ENCODE peak calls at places on chromosomes 3 and 15, in four cellular contexts. N is suprapubic skin, R is foreskin fibroblast, X is kidney. B is an unnamed sample.

GRCh38 chr3:154862265-154862664 is 217.9 kb upstream of the MME start:
- DNase-seq in X (no peak), N (no peak), R (peak; percentile 30), B (no peak)

GRCh38 chr3:152021951-152022461 is 148.6 kb downstream of the SUCNR1 start:
- DNase-seq in X (peak; percentile 53), R (peak; percentile 86), N (no peak), B (peak; percentile 39)

GRCh38 chr3:16060945-16061344 is 113.5 kb upstream of the GALNT15 start:
- DNase-seq in R (peak; percentile 95), N (peak; percentile 80), X (no peak), B (peak; percentile 78)

GRCh38 chr3:188553569-188553968 is 399.6 kb downstream of the LPP start:
- DNase-seq in R (peak; percentile 20), X (no peak), N (no peak), B (no peak)

GRCh38 chr3:187737401-187738088 is 7.7 kb downstream of the BCL6 start:
- DNase-seq in X (peak; percentile 94), N (peak; percentile 89), R (peak; percentile 86), B (no peak)

GRCh38 chr3:191292243-191292642 is 37.0 kb upstream of the CCDC50 start:
- DNase-seq in N (no peak), R (no peak), X (no peak), B (no peak)

GRCh38 chr15:70096215-70096974 is 1.3 kb downstream of the TLE3 start:
- DNase-seq in R (peak; percentile 70), N (peak; percentile 81), X (peak; percentile 86), B (peak; percentile 94)

GRCh38 chr15:66105286-66105984 is 148.1 kb downstream of the MEGF11 start:
- DNase-seq in R (no peak), X (no peak), N (no peak), B (no peak)

GRCh38 chr3:189863031-189863430 is 231.8 kb downstream of the TP63 start:
- DNase-seq in N (no peak), R (no peak), X (no peak), B (no peak)

GRCh38 chr15:27418729-27419128 is 447.7 kb downstream of the GABRG3 start:
- DNase-seq in N (no peak), X (no peak), R (no peak), B (no peak)

GRCh38 chr3:123292321-123293310 is 90.9 kb downstream of the SEC22A start:
- DNase-seq in R (no peak), N (no peak), X (no peak), B (no peak)

GRCh38 chr3:126519506-126520455 is 2.2 kb upstream of the UROC1 start:
- DNase-seq in R (no peak), X (peak; percentile 29), N (no peak), B (no peak)

GRCh38 chr3:128914966-128915645 is 35.7 kb downstream of the ACAD9 start:
- DNase-seq in N (peak; percentile 41), X (no peak), R (no peak), B (peak; percentile 84)

GRCh38 chr3:98680723-98681122 is 82.4 kb upstream of the ST3GAL6 start:
- DNase-seq in R (peak; percentile 40), N (no peak), X (no peak), B (no peak)

GRCh38 chr15:89129123-89129815 is 41.0 kb downstream of the ABHD2 start:
- DNase-seq in N (no peak), R (peak; percentile 55), X (no peak), B (no peak)

GRCh38 chr3:106577241-106577640 is 708.4 kb upstream of the CBLB start:
- DNase-seq in N (no peak), X (no peak), R (peak; percentile 54), B (no peak)

GRCh38 chr3:115822572-115822971 is 199.3 kb downstream of the GAP43 start:
- DNase-seq in N (no peak), R (peak; percentile 14), X (no peak), B (no peak)

GRCh38 chr15:91865903-91866302 is 12.4 kb downstream of the SLCO3A1 start:
- DNase-seq in N (no peak), X (no peak), R (peak; percentile 20), B (no peak)

GRCh38 chr3:136699271-136699828 is 52.8 kb downstream of the STAG1 start:
- DNase-seq in N (no peak), R (no peak), X (no peak), B (no peak)

GRCh38 chr3:126554560-126555525 is 3.9 kb downstream of the C3orf22 start:
- DNase-seq in N (peak; percentile 29), R (no peak), X (no peak), B (peak; percentile 76)

GRCh38 chr3:149364624-149365023 is 12.8 kb downstream of the TM4SF1 start:
- DNase-seq in X (no peak), R (no peak), N (no peak), B (no peak)

GRCh38 chr3:140204271-140204984 is 269.4 kb downstream of the CLSTN2 start:
- DNase-seq in X (no peak), N (no peak), R (no peak), B (no peak)

GRCh38 chr3:45988100-45988761 is 7.4 kb downstream of the FYCO1 start:
- DNase-seq in R (peak; percentile 36), X (no peak), N (peak; percentile 78), B (no peak)

GRCh38 chr3:127589600-127590281 is 792 bp downstream of the TPRA1 start:
- DNase-seq in N (no peak), X (peak; percentile 86), R (peak; percentile 65), B (no peak)

GRCh38 chr3:53218136-53218535 is 37.7 kb downstream of the TKT start:
- DNase-seq in X (no peak), R (no peak), N (no peak), B (no peak)

GRCh38 chr15:98856540-98856907 is 151.1 kb downstream of the PGPEP1L start:
- DNase-seq in N (no peak), X (no peak), R (peak; percentile 93), B (no peak)

GRCh38 chr3:37989821-37990480 is 635 bp upstream of the VILL start:
- DNase-seq in N (peak; percentile 42), R (no peak), X (no peak), B (peak; percentile 76)
- H3K4me3 ChIP-seq in N (no peak overlapping the region), R (no peak overlapping the region), X (no peak overlapping the region), B (no peak overlapping the region)

GRCh38 chr3:161420746-161421145 is 49.4 kb upstream of the SPTSSB start:
- DNase-seq in X (no peak), N (no peak), R (no peak), B (no peak)
- TF ChIP-seq CTCF in X (no peak), N (no peak), R (no peak), B (no peak)

GRCh38 chr3:108126348-108126747 is 35.5 kb upstream of the CD47 start:
- DNase-seq in X (no peak), R (no peak), N (no peak), B (no peak)

GRCh38 chr3:108124337-108125150 is 33.7 kb upstream of the CD47 start:
- DNase-seq in X (no peak), N (no peak), R (peak; percentile 9), B (no peak)

GRCh38 chr3:108125151-108125540 is 34.3 kb upstream of the CD47 start:
- DNase-seq in N (no peak), R (no peak), X (no peak), B (no peak)

GRCh38 chr3:108127301-108127988 is 36.6 kb upstream of the CD47 start:
- DNase-seq in X (no peak), R (no peak), N (no peak), B (peak; percentile 82)

DNA sequence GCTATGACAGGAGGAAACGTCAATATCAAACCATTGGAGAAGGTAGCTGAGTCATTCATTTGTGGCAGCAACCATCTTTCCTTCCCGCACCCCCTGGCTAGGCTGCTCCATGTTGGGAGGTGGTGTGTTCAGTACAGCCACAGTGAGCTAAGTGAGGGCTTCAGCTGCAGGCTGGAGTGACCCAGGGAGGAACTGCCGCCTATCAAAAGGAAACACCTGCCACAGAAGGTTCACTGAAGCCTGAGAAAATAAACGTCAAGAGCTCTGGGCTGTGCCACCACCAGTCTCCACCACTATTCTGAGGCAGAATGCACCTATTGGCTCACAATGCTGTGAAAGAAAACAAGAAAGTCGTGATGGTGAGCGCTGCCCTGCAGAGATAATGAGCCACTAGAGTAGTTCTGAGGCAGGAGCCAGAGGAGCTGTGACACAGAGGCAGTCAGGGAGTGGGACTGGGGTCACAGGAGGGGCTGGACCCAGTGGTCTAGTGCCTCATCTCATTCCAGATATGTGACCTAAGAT is 34.8 kb upstream of the CD47 start:
- DNase-seq in X (no peak), N (no peak), R (no peak), B (no peak)
- H3K4me3 ChIP-seq in X (no peak overlapping the region), N (no peak overlapping the region), R (no peak overlapping the region), B (no peak overlapping the region)

DNA sequence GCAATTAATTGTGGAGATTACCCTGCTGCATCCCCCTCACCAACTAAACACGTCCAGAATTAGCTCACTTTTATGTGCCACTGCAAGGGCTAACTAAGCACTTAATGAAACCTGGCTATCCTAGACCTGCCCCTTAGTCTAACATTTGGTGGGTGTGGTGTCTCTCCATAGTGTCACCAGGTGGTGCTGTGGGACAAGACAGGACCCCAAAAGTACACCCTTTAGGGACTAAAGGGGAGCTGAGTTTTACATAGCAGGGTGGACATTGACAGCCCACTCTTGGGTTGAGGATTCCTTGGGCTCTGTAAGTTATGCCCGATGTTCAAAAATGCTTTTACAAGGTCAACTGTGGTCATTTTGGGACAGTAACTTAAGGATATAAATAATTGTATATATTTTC is 5.7 kb downstream of the DUT start:
- DNase-seq in X (no peak), R (peak; percentile 40), N (no peak), B (no peak)
- TF ChIP-seq CTCF in X (no peak), R (peak; percentile 26), N (no peak), B (no peak)

DNA sequence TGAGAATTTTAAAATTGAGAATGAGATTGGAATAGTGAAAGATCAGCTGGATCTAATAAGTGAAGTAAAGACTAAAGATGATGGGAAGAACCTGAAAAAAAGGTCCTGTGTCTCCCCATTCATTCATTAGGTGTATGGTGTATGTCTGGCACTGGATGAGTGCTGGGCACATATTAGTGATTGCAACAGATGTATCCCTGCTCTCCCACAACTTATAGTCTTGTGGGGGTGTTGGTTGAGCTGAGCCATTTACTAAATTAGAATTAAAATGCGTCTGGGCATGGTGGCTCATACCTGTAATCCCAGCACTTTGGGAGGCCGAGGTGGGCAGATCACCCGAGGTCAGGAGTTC is 31.2 kb downstream of the DAG1 start:
- DNase-seq in N (no peak), X (no peak), R (no peak), B (no peak)
- H3K4me3 ChIP-seq in N (no peak overlapping the region), X (no peak overlapping the region), R (no peak overlapping the region), B (no peak overlapping the region)

GRCh38 chr3:27943106-27943505 is 221.0 kb upstream of the EOMES start:
- DNase-seq in R (peak; percentile 8), N (no peak), X (no peak), B (no peak)
- TF ChIP-seq CTCF in R (peak; percentile 27), N (no peak), X (peak; percentile 9), B (no peak)

DNA sequence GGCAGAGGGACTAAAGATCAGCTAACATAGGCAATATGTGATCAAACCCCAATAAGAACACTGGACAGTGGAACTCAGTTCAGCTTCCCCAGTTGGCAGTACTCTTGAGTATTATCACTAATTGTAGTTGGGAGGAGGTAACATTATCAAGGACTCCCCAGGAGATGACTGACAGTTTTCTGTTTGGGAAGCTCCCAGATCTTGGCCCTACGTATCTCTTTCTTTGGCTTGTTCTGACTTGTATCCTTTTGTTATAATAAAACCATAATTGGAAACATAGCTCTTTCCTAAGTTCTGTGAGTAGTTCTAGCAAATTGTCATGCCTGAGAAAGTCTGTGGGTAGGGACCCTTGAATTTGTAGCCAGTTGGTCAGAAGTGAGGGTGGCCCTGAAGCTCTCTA is 316.4 kb downstream of the ZNF621 start:
- DNase-seq in N (no peak), X (no peak), R (no peak), B (no peak)
- H3K4me3 ChIP-seq in N (no peak overlapping the region), X (no peak overlapping the region), R (no peak overlapping the region), B (no peak overlapping the region)

GRCh38 chr3:110849060-110849459 is 222.6 kb upstream of the NECTIN3 start:
- DNase-seq in N (no peak), X (no peak), R (no peak), B (no peak)
- TF ChIP-seq CTCF in N (no peak), X (no peak), R (no peak), B (no peak)

B was measured in lower leg skin.